ENCODE peak calls at places on chromosomes 12 and 14, in four cellular contexts. L is ascending aorta, Z is breast epithelium, P is right atrium auricular region. E is an unnamed sample.

GRCh38 chr14:103805708-103806107 is 41.7 kb downstream of the PPP1R13B start:
- DNase-seq in L (no peak), P (no peak), Z (no peak), E (no peak)

GRCh38 chr12:45658066-45658465 is 71.4 kb upstream of the ARID2 start:
- DNase-seq in Z (no peak), L (no peak), P (no peak), E (no peak)

GRCh38 chr12:109951751-109952150 is 44.4 kb downstream of the GIT2 start:
- DNase-seq in L (no peak), P (no peak), Z (no peak), E (no peak)

GRCh38 chr14:104706733-104707628 is 17.0 kb upstream of the ADSS1 start:
- DNase-seq in Z (no peak), P (no peak), L (no peak), E (no peak)

GRCh38 chr14:63933701-63934100 is 80.9 kb downstream of the SYNE2 start:
- DNase-seq in L (no peak), P (no peak), Z (no peak), E (no peak)

GRCh38 chr12:110252716-110253115 is 28.3 kb upstream of the ATP2A2 start:
- DNase-seq in P (peak; percentile 66), L (no peak), Z (no peak), E (no peak)

GRCh38 chr12:29691146-29691854 is 92.4 kb downstream of the TMTC1 start:
- DNase-seq in L (no peak), Z (no peak), P (no peak), E (no peak)

GRCh38 chr12:58064681-58065080 is 123.3 kb downstream of the ATP23 start:
- DNase-seq in P (no peak), Z (no peak), L (no peak), E (no peak)

GRCh38 chr14:91947196-91948184 is at the start of gene FBLN5:
- DNase-seq in P (peak; percentile 82), L (no peak), Z (no peak), E (peak; percentile 83)

GRCh38 chr12:6899837-6900519 is 4.6 kb upstream of the LRRC23 start:
- DNase-seq in Z (no peak), P (peak; percentile 80), L (no peak), E (no peak)

GRCh38 chr14:104318558-104319488 is 180.4 kb downstream of the KIF26A start:
- DNase-seq in Z (peak; percentile 44), L (no peak), P (no peak), E (peak; percentile 70)

GRCh38 chr12:44749566-44749965 is 126.5 kb downstream of the NELL2 start:
- DNase-seq in Z (no peak), L (no peak), P (no peak), E (no peak)

GRCh38 chr12:31896514-31897039 is 62.6 kb upstream of the RESF1 start:
- DNase-seq in L (peak; percentile 12), Z (no peak), P (no peak), E (no peak)

GRCh38 chr12:92078167-92079053 is 67.2 kb downstream of the BTG1 start:
- DNase-seq in L (no peak), P (no peak), Z (no peak), E (no peak)

GRCh38 chr12:6534914-6535696 is 788 bp downstream of the GAPDH start:
- DNase-seq in Z (peak; percentile 80), L (peak; percentile 64), P (peak; percentile 93), E (peak; percentile 95)

GRCh38 chr12:694734-695503 is 31.7 kb upstream of the NINJ2 start:
- DNase-seq in Z (no peak), P (no peak), L (no peak), E (no peak)

GRCh38 chr14:50107850-50108249 is 8.5 kb downstream of the VCPKMT start:
- DNase-seq in P (no peak), Z (no peak), L (no peak), E (no peak)

GRCh38 chr14:76348898-76349297 is 27.0 kb upstream of the ESRRB start:
- DNase-seq in L (no peak), P (peak; percentile 68), Z (no peak), E (no peak)

GRCh38 chr12:124878795-124879516 is 15.3 kb upstream of the SCARB1 start:
- DNase-seq in L (no peak), Z (no peak), P (no peak), E (no peak)

GRCh38 chr12:26149963-26150362 is 25.1 kb upstream of the BHLHE41 start:
- DNase-seq in Z (no peak), P (no peak), L (no peak), E (no peak)

GRCh38 chr12:106791531-106791930 is 17.0 kb downstream of the RIC8B start:
- DNase-seq in P (no peak), L (no peak), Z (no peak), E (no peak)

GRCh38 chr14:93231129-93231979 is 24.3 kb downstream of the UBR7 start:
- DNase-seq in L (no peak), Z (no peak), P (no peak), E (no peak)

GRCh38 chr14:23008836-23009235 is 1.1 kb downstream of the C14orf93 start:
- DNase-seq in Z (no peak), L (no peak), P (no peak), E (no peak)

GRCh38 chr12:114904254-114905003 is 220.5 kb upstream of the TBX3 start:
- DNase-seq in Z (no peak), L (no peak), P (no peak), E (no peak)

GRCh38 chr14:93045211-93045674 is 70.5 kb downstream of the ITPK1 start:
- DNase-seq in P (no peak), L (no peak), Z (no peak), E (no peak)

GRCh38 chr14:47278233-47278842 is 397.1 kb downstream of the MDGA2 start:
- DNase-seq in P (no peak), L (no peak), Z (no peak), E (no peak)

GRCh38 chr14:105375635-105376057 is 22.7 kb upstream of the TEX22 start:
- DNase-seq in Z (no peak), L (no peak), P (no peak), E (no peak)

GRCh38 chr14:91867316-91867988 is at the start of gene TC2N:
- DNase-seq in L (no peak), P (no peak), Z (no peak), E (no peak)

GRCh38 chr12:130875193-130875592 is 3.3 kb downstream of the RAN start:
- DNase-seq in Z (no peak), L (no peak), P (no peak), E (no peak)

GRCh38 chr12:92032965-92033364 is 112.7 kb downstream of the BTG1 start:
- DNase-seq in Z (no peak), P (no peak), L (no peak), E (no peak)

GRCh38 chr14:58133739-58134138 is 18.3 kb downstream of the ARMH4 start:
- DNase-seq in Z (no peak), P (no peak), L (no peak), E (no peak)

GRCh38 chr12:66140726-66141125 is 10.2 kb upstream of the LLPH start:
- DNase-seq in Z (no peak), P (no peak), L (no peak), E (no peak)

GRCh38 chr12:121278450-121279375 is 17.8 kb downstream of the CAMKK2 start:
- DNase-seq in L (no peak), Z (no peak), P (no peak), E (no peak)

GRCh38 chr12:104669057-104669770 is 212.5 kb downstream of the CHST11 start:
- DNase-seq in L (no peak), Z (no peak), P (peak; percentile 63), E (peak; percentile 85)

GRCh38 chr14:20658246-20658645 is 16.8 kb upstream of the OR6S1 start:
- DNase-seq in L (no peak), P (peak; percentile 13), Z (no peak), E (no peak)

GRCh38 chr14:86237733-86238132 is 707.8 kb downstream of the FLRT2 start:
- DNase-seq in P (no peak), Z (no peak), L (no peak), E (no peak)

DNA sequence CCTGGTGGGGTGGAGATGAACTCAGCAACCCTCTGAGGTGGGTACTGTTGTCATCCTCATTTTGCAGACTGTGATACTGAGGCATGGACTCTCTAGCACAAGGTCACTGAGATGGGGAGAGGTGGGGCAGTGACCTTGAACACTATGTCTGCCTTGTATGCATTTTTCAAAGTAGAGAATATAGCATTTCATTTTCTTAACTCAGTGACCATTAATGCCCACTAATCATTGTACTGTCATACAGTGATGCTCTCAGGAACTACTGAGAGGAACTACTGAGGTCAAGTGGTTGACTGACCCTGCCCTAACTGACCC is 2.1 kb downstream of the L3HYPDH start:
- DNase-seq in Z (no peak), L (no peak), P (no peak), E (no peak)
- H3K4me3 ChIP-seq in Z (no peak overlapping the region), L (peak overlapping the region; percentile 76), P (peak overlapping the region; percentile 97), E (peak overlapping the region; percentile 94)

DNA sequence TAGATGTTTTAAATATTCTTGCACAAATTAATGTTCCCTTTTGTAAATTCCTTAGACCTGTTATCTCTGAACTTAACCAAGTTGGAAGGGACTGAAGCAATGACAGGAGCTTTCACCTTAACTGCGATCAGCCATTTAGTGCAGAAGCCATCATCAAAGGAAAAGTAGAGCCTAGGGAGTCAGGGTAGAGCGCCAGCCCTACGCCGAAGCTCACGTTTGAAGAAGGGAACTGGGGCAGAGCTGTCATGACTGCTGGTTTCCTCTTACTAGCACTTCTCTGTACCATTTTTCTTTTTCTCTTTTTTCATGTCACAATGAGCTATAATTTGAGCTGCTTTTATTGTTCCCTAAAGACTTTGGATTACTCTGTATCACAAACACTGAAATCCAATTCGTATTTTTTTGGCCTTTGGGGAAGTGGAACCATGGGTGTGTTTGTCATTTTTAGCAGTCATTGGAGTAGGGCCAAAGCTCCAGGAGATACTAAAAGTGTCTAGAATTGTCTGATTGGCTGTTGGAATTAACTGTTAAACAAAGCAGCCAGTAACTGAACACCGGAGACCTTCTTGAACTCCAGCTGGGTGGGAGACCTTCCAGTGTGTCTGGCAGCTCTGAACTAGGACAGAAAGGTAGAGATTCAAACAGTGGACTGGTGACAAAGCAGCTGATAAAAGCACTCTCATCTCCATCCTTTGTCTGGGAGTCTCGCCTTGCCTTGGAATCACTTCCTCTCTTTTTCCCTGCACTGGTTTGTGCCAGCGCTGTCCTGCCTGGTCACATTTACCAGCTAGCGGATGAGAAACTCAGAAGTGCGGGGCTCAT is 9.1 kb downstream of the MTRFR start:
- DNase-seq in P (no peak), L (no peak), Z (no peak), E (no peak)
- H3K27ac ChIP-seq in P (peak overlapping the region; percentile 43), L (no peak overlapping the region), Z (peak overlapping the region; percentile 26), E (peak overlapping the region; percentile 30)

GRCh38 chr12:47207005-47207717 is 127.4 kb upstream of the AMIGO2 start:
- DNase-seq in Z (no peak), P (no peak), L (no peak), E (no peak)
- H3K4me3 ChIP-seq in Z (no peak overlapping the region), P (no peak overlapping the region), L (no peak overlapping the region), E (no peak overlapping the region)

DNA sequence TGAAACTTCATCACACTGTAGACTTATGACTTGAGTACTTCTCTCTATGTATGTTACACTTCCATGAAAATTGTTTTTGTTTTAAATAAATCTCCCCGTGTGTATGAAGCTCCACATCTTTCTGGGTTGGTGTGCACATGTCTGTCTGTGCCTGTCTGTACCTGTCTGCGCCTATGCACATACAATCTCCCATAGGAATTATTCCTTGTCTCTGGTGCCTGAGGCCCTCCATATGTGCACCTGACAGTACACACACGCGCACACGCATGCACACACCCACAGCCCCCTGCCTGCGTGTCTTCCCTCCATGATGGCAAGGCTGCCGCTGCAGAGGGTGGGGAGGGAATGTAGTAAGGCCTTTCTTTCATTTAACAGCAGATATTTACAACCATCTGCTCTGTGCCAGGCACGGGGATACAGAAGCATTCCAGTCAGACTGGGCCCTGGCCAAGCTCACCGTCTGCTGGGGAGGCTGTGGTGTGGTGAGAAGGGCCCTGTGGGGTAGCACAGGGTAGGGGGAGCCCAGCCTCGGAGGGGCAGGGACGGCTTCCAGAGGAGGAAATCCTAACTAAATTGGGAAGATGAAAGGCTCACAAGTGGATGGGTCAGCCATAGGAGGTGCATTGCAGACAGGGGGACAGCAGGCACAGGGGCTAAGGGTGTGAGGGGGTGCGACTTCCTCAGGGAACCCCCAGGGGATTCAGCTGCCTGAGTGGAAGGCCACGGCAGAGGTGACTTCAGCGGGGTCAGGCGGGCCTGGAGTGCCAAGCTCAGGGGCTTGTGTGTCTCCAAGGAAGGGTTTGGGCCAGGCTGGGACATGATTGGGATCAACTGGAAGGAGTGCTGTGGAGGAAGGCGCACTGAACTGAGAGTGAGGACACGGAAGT is 26.1 kb downstream of the KRT8 start:
- DNase-seq in Z (no peak), L (no peak), P (no peak), E (no peak)
- H3K27ac ChIP-seq in Z (peak overlapping the region; percentile 88), L (no peak overlapping the region), P (no peak overlapping the region), E (no peak overlapping the region)